ENCODE peak calls at places on chromosomes 12 and 14, in four cellular contexts. I is mesendoderm, Z is A549, W is cardiac muscle cell. L is an unnamed sample.

GRCh38 chr12:68065687-68066086 is 76.4 kb downstream of the IFNG-AS1 start:
- DNase-seq in W (no peak), I (no peak), Z (no peak), L (no peak)

GRCh38 chr12:94203796-94204195 is 55.4 kb downstream of the PLXNC1 start:
- DNase-seq in W (no peak), Z (no peak), I (peak), L (no peak)

GRCh38 chr12:102948941-102949352 is 8.5 kb upstream of the ASCL1 start:
- DNase-seq in Z (peak), I (peak), W (peak), L (peak)

GRCh38 chr14:103705158-103705523 is 10.1 kb downstream of the XRCC3 start:
- DNase-seq in Z (no peak), I (no peak), W (no peak), L (no peak)

GRCh38 chr14:92459479-92460421 is 53.8 kb upstream of the RIN3 start:
- DNase-seq in Z (no peak), W (peak), I (no peak), L (no peak)

GRCh38 chr12:101729842-101730241 is 9.4 kb downstream of the SYCP3 start:
- DNase-seq in I (no peak), Z (no peak), W (no peak), L (no peak)

GRCh38 chr12:66688836-66689439 is 10.1 kb upstream of the GRIP1 start:
- DNase-seq in Z (peak), I (peak), W (peak), L (peak)

GRCh38 chr14:24069411-24069735 is 2.0 kb upstream of the CPNE6 start:
- DNase-seq in Z (no peak), I (no peak), W (no peak), L (no peak)

GRCh38 chr12:90280033-90280432 is 571.4 kb upstream of the ATP2B1 start:
- DNase-seq in Z (no peak), W (no peak), I (no peak), L (no peak)

GRCh38 chr12:132188451-132189298 is 44.4 kb downstream of the NOC4L start:
- DNase-seq in W (no peak), Z (no peak), I (peak), L (peak)

GRCh38 chr12:80966001-80966400 is 28.3 kb upstream of the LIN7A start:
- DNase-seq in I (peak), Z (no peak), W (no peak), L (no peak)

GRCh38 chr12:24393105-24393504 is 443.6 kb upstream of the SOX5 start:
- DNase-seq in W (no peak), Z (no peak), I (no peak), L (no peak)

GRCh38 chr14:54488318-54488645 is 498 bp downstream of the GMFB start:
- DNase-seq in W (no peak), I (peak), Z (no peak), L (no peak)

GRCh38 chr12:96719671-96720362 is 187.2 kb upstream of the NEDD1 start:
- DNase-seq in W (peak), I (no peak), Z (no peak), L (peak)

GRCh38 chr12:131592972-131593371 is 117.9 kb upstream of the SFSWAP start:
- DNase-seq in Z (no peak), I (no peak), W (no peak), L (no peak)

GRCh38 chr12:8827551-8828347 is 5.3 kb downstream of the A2ML1 start:
- DNase-seq in Z (no peak), W (no peak), I (no peak), L (no peak)

GRCh38 chr12:47087088-47087688 is 7.4 kb upstream of the AMIGO2 start:
- DNase-seq in I (no peak), Z (peak), W (peak), L (no peak)

GRCh38 chr12:131047789-131048610 is 94.3 kb downstream of the ADGRD1 start:
- DNase-seq in W (no peak), I (no peak), Z (no peak), L (no peak)

GRCh38 chr12:119692410-119692809 is 24.5 kb downstream of the PRKAB1 start:
- DNase-seq in W (peak), Z (no peak), I (no peak), L (no peak)

GRCh38 chr12:38289396-38289795 is 27.2 kb upstream of the ALG10B start:
- DNase-seq in W (no peak), Z (no peak), I (no peak), L (no peak)

GRCh38 chr12:10082057-10082874 is 16.5 kb downstream of the CLEC1A start:
- DNase-seq in Z (no peak), I (no peak), W (no peak), L (no peak)

GRCh38 chr14:22900088-22900799 is 17.2 kb downstream of the REM2 start:
- DNase-seq in I (peak), W (peak), Z (peak), L (peak)

GRCh38 chr12:111445311-111446043 is 39.8 kb downstream of the SH2B3 start:
- DNase-seq in W (no peak), I (no peak), Z (no peak), L (no peak)

GRCh38 chr14:37594916-37595808 is at the start of the genes FOXA1 and TTC6:
- DNase-seq in Z (peak), I (peak), W (peak), L (no peak)

GRCh38 chr14:64541971-64542838 is 1.7 kb downstream of the HSPA2 start:
- DNase-seq in W (no peak), I (peak), Z (no peak), L (no peak)

DNA sequence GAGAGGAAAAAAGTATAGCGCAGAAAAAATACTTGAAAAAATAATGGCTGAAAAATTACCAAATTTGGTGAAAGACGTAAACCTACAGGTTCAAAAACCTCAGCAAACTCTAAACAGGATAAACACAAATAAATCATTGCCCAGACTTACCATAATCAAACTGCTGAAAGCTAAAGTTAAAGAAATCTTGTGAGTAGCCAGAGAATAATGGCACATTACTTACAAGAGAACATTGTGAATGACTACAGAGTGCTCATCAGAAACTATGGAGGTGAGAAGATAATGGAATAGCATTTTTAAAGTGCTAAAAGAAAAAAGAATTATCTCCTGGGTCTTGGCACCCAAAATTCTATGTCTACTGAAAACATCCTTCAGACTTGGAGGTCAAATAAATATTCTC is 36.0 kb downstream of the ATF1 start:
- DNase-seq in Z (peak), I (peak), W (peak), L (no peak)
- H3K4me3 ChIP-seq in Z (no peak), I (no peak), W (no peak), L (no peak)

DNA sequence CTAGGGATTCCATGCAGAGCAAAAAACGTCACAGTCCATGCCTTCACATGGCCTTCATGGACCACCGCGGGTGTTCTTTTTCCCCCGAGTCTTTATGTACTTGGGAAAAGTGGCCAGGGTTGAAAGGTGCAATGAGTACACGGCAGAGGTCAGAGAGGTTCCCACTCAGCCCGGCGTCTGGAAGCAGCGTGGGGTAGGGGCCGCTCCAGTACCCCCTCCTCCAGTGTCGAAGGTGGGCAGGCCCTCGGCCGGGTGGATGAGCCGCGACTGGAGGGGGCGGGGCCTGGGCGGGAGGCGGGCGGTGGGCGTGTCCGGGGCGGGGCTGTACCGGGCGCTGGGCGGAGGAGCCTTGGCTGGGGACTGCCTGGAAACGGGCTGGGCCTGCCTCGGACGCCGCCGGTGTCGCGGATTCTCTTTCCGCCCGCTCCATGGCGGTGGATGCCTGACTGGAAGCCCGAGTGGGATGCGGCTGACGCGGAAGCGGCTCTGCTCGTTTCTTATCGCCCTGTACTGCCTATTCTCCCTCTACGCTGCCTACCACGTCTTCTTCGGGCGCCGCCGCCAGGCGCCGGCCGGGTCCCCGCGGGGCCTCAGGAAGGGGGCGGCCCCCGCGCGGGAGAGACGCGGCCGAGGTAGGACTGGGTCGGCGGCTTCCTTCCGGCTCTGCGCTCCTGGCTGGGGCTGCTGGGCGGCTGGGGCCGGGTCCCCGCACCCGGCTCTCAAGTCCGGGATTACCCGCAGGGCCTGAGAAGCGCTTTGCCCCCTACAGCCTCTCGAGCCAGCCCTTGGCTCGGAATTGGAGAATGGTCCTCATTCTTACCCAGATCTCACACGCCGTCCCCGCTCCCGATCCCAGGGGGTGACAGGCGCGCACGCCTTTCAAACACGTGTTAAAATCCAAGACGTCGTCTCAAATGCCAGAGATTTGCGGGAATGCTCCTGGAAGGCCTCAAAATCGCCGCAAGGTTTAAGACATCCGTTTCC is at the start of gene RXYLT1:
- DNase-seq in Z (peak), I (peak), W (peak), L (peak)
- H3K4me3 ChIP-seq in Z (peak), I (peak), W (peak), L (peak)

DNA sequence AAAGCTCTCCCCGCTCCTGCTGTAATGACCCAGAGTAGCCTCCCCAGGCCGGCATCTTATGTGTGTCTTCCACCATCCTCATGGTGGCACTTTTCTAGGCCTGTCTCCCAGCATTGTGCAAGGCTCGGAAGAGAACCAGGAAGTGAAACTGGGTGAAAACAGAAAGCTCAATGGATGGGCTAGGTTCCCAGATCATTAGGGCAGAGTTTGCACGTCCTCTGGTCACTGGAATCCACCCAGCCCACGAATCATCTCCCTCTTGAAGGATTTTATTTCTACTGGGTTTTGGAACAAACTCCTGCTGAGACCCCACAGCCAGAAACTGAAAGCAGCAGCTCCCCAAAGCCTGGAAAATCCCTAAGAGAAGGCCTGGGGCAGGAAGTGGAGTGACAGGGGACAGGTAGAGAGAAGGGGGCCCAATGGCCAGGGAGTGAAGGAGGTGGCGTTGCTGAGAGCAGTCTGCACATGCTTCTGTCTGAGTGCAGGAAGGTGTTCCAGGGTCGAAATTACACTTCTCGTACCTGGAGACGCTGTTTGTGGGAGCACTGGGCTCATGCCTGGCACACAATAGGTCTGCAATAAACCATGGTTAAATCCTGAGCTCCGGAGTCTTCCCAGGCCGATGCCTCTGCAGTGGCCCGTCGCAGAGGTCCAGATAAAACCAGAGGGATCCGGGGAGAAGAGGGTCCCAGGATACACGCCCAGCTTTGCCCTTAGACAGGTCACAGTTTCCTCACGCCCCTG is 15.6 kb downstream of the ACVRL1 start:
- DNase-seq in I (no peak), W (peak), Z (peak), L (no peak)
- H3K4me3 ChIP-seq in I (no peak), W (no peak), Z (no peak), L (no peak)

DNA sequence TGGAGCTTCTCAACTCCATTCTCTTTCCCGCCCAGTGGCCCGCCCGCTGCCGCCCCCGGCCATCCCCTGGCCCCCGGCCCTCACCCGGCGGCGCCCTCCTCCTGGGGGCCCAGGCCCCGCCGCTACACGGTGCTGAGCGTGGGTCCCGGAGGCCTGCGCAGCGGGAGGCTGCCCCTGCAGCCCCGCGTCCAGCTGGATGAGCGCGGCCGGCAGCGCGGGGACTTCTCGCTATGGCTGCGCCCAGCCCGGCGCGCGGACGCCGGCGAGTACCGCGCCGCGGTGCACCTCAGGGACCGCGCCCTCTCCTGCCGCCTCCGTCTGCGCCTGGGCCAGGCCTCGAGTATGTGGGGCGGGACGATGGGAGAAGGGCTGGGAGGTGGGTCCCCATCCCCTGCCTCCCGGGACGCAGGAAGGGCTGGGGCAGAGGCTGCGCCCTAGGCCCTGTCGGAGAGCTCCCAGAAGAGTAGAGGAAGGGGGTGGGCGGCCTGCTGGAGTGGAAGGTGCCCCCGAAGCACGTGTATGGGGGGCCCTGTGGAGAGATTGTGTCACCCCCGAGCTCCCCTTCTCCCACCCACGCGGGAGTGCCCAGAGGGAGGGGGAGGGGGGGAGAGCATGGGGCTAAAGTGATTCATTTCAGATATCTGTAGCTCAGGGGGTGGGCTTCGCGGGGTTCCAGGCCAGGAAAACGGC is 1.5 kb downstream of the LAG3 start:
- DNase-seq in W (no peak), I (no peak), Z (no peak), L (no peak)
- H3K4me3 ChIP-seq in W (no peak), I (no peak), Z (no peak), L (peak)

GRCh38 chr12:20434993-20435392 is 66.7 kb downstream of the PDE3A start:
- DNase-seq in I (peak), W (peak), Z (no peak), L (no peak)

GRCh38 chr12:20426956-20427355 is 58.6 kb downstream of the PDE3A start:
- DNase-seq in I (no peak), Z (no peak), W (no peak), L (no peak)

GRCh38 chr12:20429876-20430275 is 61.5 kb downstream of the PDE3A start:
- DNase-seq in I (no peak), Z (no peak), W (no peak), L (no peak)

GRCh38 chr12:20436367-20436766 is 68.0 kb downstream of the PDE3A start:
- DNase-seq in W (no peak), I (no peak), Z (no peak), L (no peak)

GRCh38 chr12:20432290-20432689 is 64.0 kb downstream of the PDE3A start:
- DNase-seq in I (no peak), Z (no peak), W (no peak), L (no peak)
- H3K4me3 ChIP-seq in I (no peak), Z (no peak), W (no peak), L (no peak)

DNA sequence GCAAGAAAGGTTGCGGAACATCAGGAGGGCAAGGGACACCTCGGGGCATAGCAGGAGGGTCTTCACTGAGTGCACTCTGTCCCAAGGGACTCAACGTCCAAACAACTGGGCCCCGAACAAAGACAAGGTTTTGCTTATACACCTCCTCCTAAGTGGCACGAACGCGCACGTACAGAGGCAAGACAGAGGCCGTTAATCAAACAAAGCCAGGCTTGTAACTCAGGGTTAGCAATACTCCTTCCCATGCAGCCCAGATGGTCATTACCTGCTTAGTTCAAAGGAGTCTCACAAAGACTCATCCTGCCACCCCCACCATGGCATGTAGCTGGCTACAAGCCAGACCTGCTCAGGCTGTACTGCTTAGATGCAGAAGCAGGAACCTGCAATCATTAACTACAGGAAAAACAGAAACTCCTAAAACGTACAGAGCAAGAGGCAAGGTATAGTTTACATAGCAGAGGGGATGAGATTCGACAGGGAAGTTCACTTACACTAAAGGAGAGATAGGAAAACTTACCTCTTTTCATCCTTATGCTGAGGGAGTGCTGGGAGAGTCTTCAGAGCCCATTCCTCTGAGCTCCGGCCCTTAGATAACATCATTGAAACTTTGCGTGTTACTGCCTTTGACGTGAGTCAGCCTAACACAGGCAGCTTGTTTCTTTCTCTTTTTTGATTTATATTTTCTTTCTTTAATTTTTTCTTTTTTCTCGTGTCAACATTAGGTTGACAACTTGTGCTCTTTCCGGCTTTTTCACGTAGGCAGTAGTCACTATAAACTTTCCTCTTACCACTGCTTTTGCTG is 1319.1 kb downstream of the TMEM121 start:
- DNase-seq in I (no peak), Z (peak), W (no peak), L (peak)
- H3K4me3 ChIP-seq in I (no peak), Z (peak), W (no peak), L (peak)